ENCODE peak calls at places on chromosomes 4 and X, in nine cellular contexts. One of them, this sample, is unnamed.

GRCh38 chrX:45309096-45309495 is 108.4 kb upstream of the DIPK2B start:
- DNase-seq in AG08396: no peak
- DNase-seq in A549: no peak
- DNase-seq in kidney: no peak
- DNase-seq in memory B cell: no peak
- DNase-seq in transverse colon: no peak
- DNase-seq in T-helper 2 cell: no peak
- DNase-seq in NCI-H1436: no peak
- DNase-seq in NK-92 treated with Interleukin-12 subunit alpha and Interleukin-12 subunit beta, amount 100 ng/mL, for 24 hours: no peak
- DNase-seq in this sample: peak

GRCh38 chrX:15834051-15834450 is 20.6 kb downstream of the AP1S2 start:
- DNase-seq in kidney: no peak
- DNase-seq in AG08396: no peak
- DNase-seq in NK-92 treated with Interleukin-12 subunit alpha and Interleukin-12 subunit beta, amount 100 ng/mL, for 24 hours: no peak
- DNase-seq in transverse colon: no peak
- DNase-seq in T-helper 2 cell: no peak
- DNase-seq in A549: no peak
- DNase-seq in memory B cell: no peak
- DNase-seq in NCI-H1436: no peak
- DNase-seq in this sample: no peak

GRCh38 chr4:39044947-39045734 is 12.9 kb upstream of the TMEM156 start:
- DNase-seq in NCI-H1436: no peak
- DNase-seq in T-helper 2 cell: no peak
- DNase-seq in AG08396: peak
- DNase-seq in transverse colon: no peak
- DNase-seq in A549: no peak
- DNase-seq in NK-92 treated with Interleukin-12 subunit alpha and Interleukin-12 subunit beta, amount 100 ng/mL, for 24 hours: no peak
- DNase-seq in kidney: no peak
- DNase-seq in memory B cell: peak
- DNase-seq in this sample: peak

GRCh38 chr4:183352546-183352945 is 30.3 kb upstream of the CLDN24 start:
- DNase-seq in kidney: no peak
- DNase-seq in A549: no peak
- DNase-seq in transverse colon: no peak
- DNase-seq in memory B cell: no peak
- DNase-seq in NCI-H1436: no peak
- DNase-seq in AG08396: no peak
- DNase-seq in T-helper 2 cell: no peak
- DNase-seq in NK-92 treated with Interleukin-12 subunit alpha and Interleukin-12 subunit beta, amount 100 ng/mL, for 24 hours: no peak
- DNase-seq in this sample: no peak

GRCh38 chr4:186781032-186781917 is 57.6 kb upstream of the FAT1 start:
- DNase-seq in A549: peak
- DNase-seq in kidney: no peak
- DNase-seq in T-helper 2 cell: no peak
- DNase-seq in transverse colon: no peak
- DNase-seq in memory B cell: no peak
- DNase-seq in NCI-H1436: no peak
- DNase-seq in NK-92 treated with Interleukin-12 subunit alpha and Interleukin-12 subunit beta, amount 100 ng/mL, for 24 hours: no peak
- DNase-seq in AG08396: peak
- DNase-seq in this sample: peak

GRCh38 chr4:79042079-79042674 is 102.9 kb upstream of the PAQR3 start:
- DNase-seq in NK-92 treated with Interleukin-12 subunit alpha and Interleukin-12 subunit beta, amount 100 ng/mL, for 24 hours: no peak
- DNase-seq in A549: no peak
- DNase-seq in AG08396: peak
- DNase-seq in T-helper 2 cell: no peak
- DNase-seq in memory B cell: no peak
- DNase-seq in NCI-H1436: peak
- DNase-seq in kidney: no peak
- DNase-seq in transverse colon: no peak
- DNase-seq in this sample: peak

GRCh38 chr4:6269651-6270511 is at the start of gene WFS1:
- DNase-seq in T-helper 2 cell: peak
- DNase-seq in memory B cell: peak
- DNase-seq in NK-92 treated with Interleukin-12 subunit alpha and Interleukin-12 subunit beta, amount 100 ng/mL, for 24 hours: peak
- DNase-seq in A549: peak
- DNase-seq in transverse colon: peak
- DNase-seq in kidney: peak
- DNase-seq in AG08396: peak
- DNase-seq in NCI-H1436: peak
- DNase-seq in this sample: peak

GRCh38 chr4:158796370-158797140 is 27.7 kb downstream of the FNIP2 start:
- DNase-seq in memory B cell: no peak
- DNase-seq in T-helper 2 cell: no peak
- DNase-seq in A549: no peak
- DNase-seq in AG08396: no peak
- DNase-seq in NK-92 treated with Interleukin-12 subunit alpha and Interleukin-12 subunit beta, amount 100 ng/mL, for 24 hours: no peak
- DNase-seq in kidney: no peak
- DNase-seq in transverse colon: no peak
- DNase-seq in NCI-H1436: no peak
- DNase-seq in this sample: no peak

GRCh38 chrX:119398974-119399771 is at the start of gene SLC25A43:
- DNase-seq in transverse colon: peak
- DNase-seq in NCI-H1436: no peak
- DNase-seq in AG08396: peak
- DNase-seq in T-helper 2 cell: peak
- DNase-seq in A549: peak
- DNase-seq in kidney: peak
- DNase-seq in NK-92 treated with Interleukin-12 subunit alpha and Interleukin-12 subunit beta, amount 100 ng/mL, for 24 hours: peak
- DNase-seq in memory B cell: peak
- DNase-seq in this sample: peak

GRCh38 chr4:91288702-91289311 is 1015.0 kb upstream of the GRID2 start:
- DNase-seq in AG08396: no peak
- DNase-seq in NK-92 treated with Interleukin-12 subunit alpha and Interleukin-12 subunit beta, amount 100 ng/mL, for 24 hours: no peak
- DNase-seq in A549: no peak
- DNase-seq in NCI-H1436: peak
- DNase-seq in memory B cell: no peak
- DNase-seq in transverse colon: no peak
- DNase-seq in T-helper 2 cell: no peak
- DNase-seq in kidney: no peak
- DNase-seq in this sample: no peak

GRCh38 chr4:107733431-107733925 is 13.4 kb upstream of the PAPSS1 start:
- DNase-seq in kidney: no peak
- DNase-seq in memory B cell: no peak
- DNase-seq in NCI-H1436: no peak
- DNase-seq in T-helper 2 cell: no peak
- DNase-seq in NK-92 treated with Interleukin-12 subunit alpha and Interleukin-12 subunit beta, amount 100 ng/mL, for 24 hours: no peak
- DNase-seq in A549: no peak
- DNase-seq in AG08396: no peak
- DNase-seq in transverse colon: no peak
- DNase-seq in this sample: no peak

GRCh38 chr4:59994118-59994517 is 1206.0 kb upstream of the ADGRL3 start:
- DNase-seq in NK-92 treated with Interleukin-12 subunit alpha and Interleukin-12 subunit beta, amount 100 ng/mL, for 24 hours: no peak
- DNase-seq in A549: no peak
- DNase-seq in T-helper 2 cell: no peak
- DNase-seq in memory B cell: no peak
- DNase-seq in kidney: no peak
- DNase-seq in NCI-H1436: no peak
- DNase-seq in AG08396: no peak
- DNase-seq in transverse colon: no peak
- DNase-seq in this sample: no peak

GRCh38 chr4:57426779-57427395 is 316.7 kb upstream of the IGFBP7 start:
- DNase-seq in kidney: peak
- DNase-seq in memory B cell: no peak
- DNase-seq in NCI-H1436: peak
- DNase-seq in T-helper 2 cell: no peak
- DNase-seq in AG08396: peak
- DNase-seq in transverse colon: peak
- DNase-seq in A549: peak
- DNase-seq in NK-92 treated with Interleukin-12 subunit alpha and Interleukin-12 subunit beta, amount 100 ng/mL, for 24 hours: peak
- DNase-seq in this sample: peak

GRCh38 chr4:8247047-8247930 is 22.3 kb upstream of the HTRA3 start:
- DNase-seq in AG08396: no peak
- DNase-seq in NCI-H1436: no peak
- DNase-seq in NK-92 treated with Interleukin-12 subunit alpha and Interleukin-12 subunit beta, amount 100 ng/mL, for 24 hours: no peak
- DNase-seq in kidney: peak
- DNase-seq in transverse colon: peak
- DNase-seq in memory B cell: no peak
- DNase-seq in A549: no peak
- DNase-seq in T-helper 2 cell: no peak
- DNase-seq in this sample: no peak

GRCh38 chrX:129585691-129586090 is 45.6 kb downstream of the OCRL start:
- DNase-seq in transverse colon: no peak
- DNase-seq in T-helper 2 cell: no peak
- DNase-seq in AG08396: no peak
- DNase-seq in memory B cell: no peak
- DNase-seq in kidney: no peak
- DNase-seq in NK-92 treated with Interleukin-12 subunit alpha and Interleukin-12 subunit beta, amount 100 ng/mL, for 24 hours: no peak
- DNase-seq in A549: no peak
- DNase-seq in NCI-H1436: no peak
- DNase-seq in this sample: no peak

This sample was measured in M059J.